ENCODE peak calls at places on chromosomes 12 and 14, in nine cellular contexts. P, I, O, D, Y, M, F, R and S are unnamed samples.

GRCh38 chr14:87643005-87643404 is 350.0 kb downstream of the GALC start:
- DNase-seq in P (no peak), I (peak; percentile 24), O (peak; percentile 54), D (no peak), Y (no peak), M (no peak), F (peak; percentile 95), R (peak; percentile 20), S (no peak)

GRCh38 chr12:28172434-28173030 is 17.7 kb upstream of the CCDC91 start:
- DNase-seq in P (peak; percentile 53), I (no peak), O (peak; percentile 0), D (no peak), Y (peak; percentile 59), M (peak; percentile 58), F (peak; percentile 47), R (peak; percentile 77), S (peak; percentile 28)

GRCh38 chr12:42507589-42507988 is 82.0 kb downstream of the PRICKLE1 start:
- DNase-seq in P (no peak), I (no peak), O (no peak), D (no peak), Y (no peak), M (no peak), F (no peak), R (no peak), S (no peak)

GRCh38 chr12:47775100-47775911 is 2.3 kb downstream of the SLC48A1 start:
- DNase-seq in P (peak; percentile 55), I (peak; percentile 30), O (no peak), D (no peak), Y (no peak), M (no peak), F (no peak), R (peak; percentile 45), S (no peak)

GRCh38 chr14:45990252-45990651 is 661.3 kb downstream of the RPL10L start:
- DNase-seq in P (no peak), I (no peak), O (no peak), D (no peak), Y (no peak), M (no peak), F (no peak), R (no peak), S (no peak)

GRCh38 chr14:76348898-76349297 is 27.0 kb upstream of the ESRRB start:
- DNase-seq in P (peak; percentile 12), I (no peak), O (no peak), D (no peak), Y (peak; percentile 25), M (peak; percentile 31), F (no peak), R (peak; percentile 72), S (peak; percentile 40)

GRCh38 chr14:44316647-44317432 is 190.2 kb downstream of the FSCB start:
- DNase-seq in P (peak; percentile 86), I (no peak), O (no peak), D (peak; percentile 69), Y (peak; percentile 95), M (peak; percentile 39), F (no peak), R (peak; percentile 91), S (peak; percentile 93)

GRCh38 chr12:47833591-47834012 is 13.9 kb upstream of the HDAC7 start:
- DNase-seq in P (no peak), I (peak; percentile 21), O (no peak), D (no peak), Y (no peak), M (no peak), F (no peak), R (no peak), S (no peak)

GRCh38 chr14:71460091-71460490 is 472.1 kb upstream of the RGS6 start:
- DNase-seq in P (no peak), I (no peak), O (no peak), D (no peak), Y (no peak), M (no peak), F (no peak), R (no peak), S (no peak)

GRCh38 chr14:70886421-70887206 is 20.6 kb upstream of the PCNX1 start:
- DNase-seq in P (no peak), I (no peak), O (no peak), D (no peak), Y (no peak), M (no peak), F (no peak), R (no peak), S (no peak)

GRCh38 chr12:130201037-130201436 is 38.8 kb downstream of the FZD10 start:
- DNase-seq in P (no peak), I (no peak), O (no peak), D (no peak), Y (no peak), M (no peak), F (no peak), R (no peak), S (no peak)

GRCh38 chr12:45305904-45306303 is 90.0 kb downstream of the ANO6 start:
- DNase-seq in P (peak; percentile 78), I (no peak), O (no peak), D (no peak), Y (no peak), M (no peak), F (no peak), R (no peak), S (no peak)

GRCh38 chr14:37036669-37037341 is 135.6 kb downstream of the SLC25A21 start:
- DNase-seq in P (no peak), I (no peak), O (no peak), D (no peak), Y (no peak), M (no peak), F (no peak), R (peak; percentile 52), S (peak; percentile 25)

GRCh38 chr12:11705010-11705409 is 55.5 kb downstream of the ETV6 start:
- DNase-seq in P (peak; percentile 88), I (no peak), O (no peak), D (no peak), Y (peak; percentile 91), M (no peak), F (no peak), R (peak; percentile 97), S (peak; percentile 94)

GRCh38 chr12:132110677-132111076 is 33.4 kb downstream of the DDX51 start:
- DNase-seq in P (no peak), I (no peak), O (no peak), D (no peak), Y (no peak), M (peak; percentile 0), F (no peak), R (no peak), S (no peak)

GRCh38 chr14:66365388-66365787 is 120.8 kb upstream of the CCDC196 start:
- DNase-seq in P (no peak), I (no peak), O (no peak), D (no peak), Y (no peak), M (no peak), F (no peak), R (no peak), S (no peak)

GRCh38 chr12:15364221-15365170 is 42.2 kb downstream of the PTPRO start:
- DNase-seq in P (no peak), I (no peak), O (no peak), D (no peak), Y (no peak), M (no peak), F (peak; percentile 79), R (peak; percentile 70), S (peak; percentile 8)

GRCh38 chr14:95611293-95611880 is 74.8 kb upstream of the TCL1B start:
- DNase-seq in P (no peak), I (no peak), O (peak; percentile 10), D (no peak), Y (no peak), M (no peak), F (no peak), R (no peak), S (no peak)

GRCh38 chr14:105229099-105229655 is 19.2 kb upstream of the BTBD6 start:
- DNase-seq in P (no peak), I (no peak), O (no peak), D (no peak), Y (no peak), M (no peak), F (no peak), R (no peak), S (no peak)

GRCh38 chr14:81952917-81953316 is 419.3 kb upstream of the SEL1L start:
- DNase-seq in P (no peak), I (no peak), O (no peak), D (no peak), Y (no peak), M (no peak), F (no peak), R (no peak), S (no peak)

GRCh38 chr14:102952276-102952675 is 29.8 kb downstream of the AMN start:
- DNase-seq in P (no peak), I (no peak), O (no peak), D (no peak), Y (no peak), M (no peak), F (no peak), R (no peak), S (no peak)

GRCh38 chr12:86148071-86148470 is 108.1 kb downstream of the MGAT4C start:
- DNase-seq in P (no peak), I (no peak), O (no peak), D (no peak), Y (no peak), M (no peak), F (peak; percentile 32), R (no peak), S (no peak)

GRCh38 chr14:71365305-71365865 is 458.1 kb downstream of the PCNX1 start:
- DNase-seq in P (peak; percentile 42), I (no peak), O (no peak), D (no peak), Y (no peak), M (no peak), F (no peak), R (no peak), S (no peak)

GRCh38 chr12:54700301-54700700 is 52.1 kb upstream of the DCD start:
- DNase-seq in P (no peak), I (no peak), O (no peak), D (no peak), Y (no peak), M (no peak), F (no peak), R (no peak), S (no peak)

GRCh38 chr12:80493466-80493865 is 49.4 kb downstream of the PTPRQ start:
- DNase-seq in P (no peak), I (no peak), O (no peak), D (no peak), Y (no peak), M (no peak), F (no peak), R (no peak), S (no peak)

GRCh38 chr14:96888593-96888992 is 91.4 kb downstream of the VRK1 start:
- DNase-seq in P (no peak), I (no peak), O (no peak), D (no peak), Y (no peak), M (peak; percentile 36), F (no peak), R (no peak), S (no peak)

GRCh38 chr14:77248666-77249065 is 22.3 kb downstream of the NGB start:
- DNase-seq in P (no peak), I (no peak), O (no peak), D (no peak), Y (no peak), M (no peak), F (no peak), R (peak; percentile 6), S (no peak)

GRCh38 chr12:6074394-6074793 is 50.1 kb downstream of the VWF start:
- DNase-seq in P (no peak), I (no peak), O (no peak), D (no peak), Y (no peak), M (no peak), F (no peak), R (no peak), S (no peak)

GRCh38 chr12:125888921-125889320 is 823.7 kb downstream of the AACS start:
- DNase-seq in P (no peak), I (no peak), O (no peak), D (no peak), Y (no peak), M (no peak), F (no peak), R (no peak), S (no peak)

GRCh38 chr14:84782902-84783301 is 747.0 kb upstream of the FLRT2 start:
- DNase-seq in P (no peak), I (no peak), O (no peak), D (no peak), Y (no peak), M (no peak), F (no peak), R (no peak), S (no peak)

GRCh38 chr14:75578786-75579781 is 664 bp downstream of the FLVCR2 start:
- DNase-seq in P (peak; percentile 65), I (peak; percentile 38), O (no peak), D (no peak), Y (peak; percentile 27), M (peak; percentile 53), F (no peak), R (peak; percentile 63), S (peak; percentile 15)